ENCODE peak calls at places on chromosome 3, in five cellular contexts. One of them, this sample, is unnamed.
A peak's percentile ranks its signal among the peaks of the same experiment; 100 is the strongest.

GRCh38 chr3:105800320-105800719 is 68.5 kb downstream of the CBLB start:
- DNase-seq in Peyer's patch: no peak
- DNase-seq in esophagus squamous epithelium: no peak
- DNase-seq in BE2C: peak; percentile 28
- DNase-seq in OCI-LY7: peak; percentile 62
- DNase-seq in this sample: no peak

GRCh38 chr3:48595526-48596121 is 495 bp upstream of the COL7A1 start:
- DNase-seq in OCI-LY7: no peak
- DNase-seq in esophagus squamous epithelium: no peak
- DNase-seq in BE2C: peak; percentile 36
- DNase-seq in Peyer's patch: peak; percentile 63
- DNase-seq in this sample: no peak

GRCh38 chr3:189563841-189564563 is 67.2 kb upstream of the TP63 start:
- DNase-seq in Peyer's patch: no peak
- DNase-seq in OCI-LY7: no peak
- DNase-seq in BE2C: no peak
- DNase-seq in esophagus squamous epithelium: no peak
- DNase-seq in this sample: no peak

GRCh38 chr3:127455541-127456450 is 134.7 kb downstream of the TPRA1 start:
- DNase-seq in esophagus squamous epithelium: no peak
- DNase-seq in BE2C: peak; percentile 91
- DNase-seq in OCI-LY7: peak; percentile 21
- DNase-seq in Peyer's patch: peak; percentile 83
- DNase-seq in this sample: peak; percentile 54

GRCh38 chr3:32969656-32970055 is 18.2 kb downstream of the CCR4 start:
- DNase-seq in Peyer's patch: no peak
- DNase-seq in esophagus squamous epithelium: no peak
- DNase-seq in OCI-LY7: no peak
- DNase-seq in BE2C: no peak
- DNase-seq in this sample: no peak

GRCh38 chr3:167225821-167226220 is 154.3 kb downstream of the ZBBX start:
- DNase-seq in OCI-LY7: no peak
- DNase-seq in Peyer's patch: no peak
- DNase-seq in BE2C: no peak
- DNase-seq in esophagus squamous epithelium: no peak
- DNase-seq in this sample: no peak

GRCh38 chr3:59940690-59941089 is 890.9 kb upstream of the CFAP20DC start:
- DNase-seq in Peyer's patch: no peak
- DNase-seq in BE2C: no peak
- DNase-seq in OCI-LY7: no peak
- DNase-seq in esophagus squamous epithelium: no peak
- DNase-seq in this sample: no peak

GRCh38 chr3:133792171-133792763 is 13.3 kb upstream of the SRPRB start:
- DNase-seq in Peyer's patch: no peak
- DNase-seq in BE2C: no peak
- DNase-seq in OCI-LY7: peak; percentile 63
- DNase-seq in esophagus squamous epithelium: no peak
- DNase-seq in this sample: no peak

GRCh38 chr3:43723121-43723734 is 32.5 kb downstream of the ABHD5 start:
- DNase-seq in Peyer's patch: no peak
- DNase-seq in BE2C: no peak
- DNase-seq in OCI-LY7: no peak
- DNase-seq in esophagus squamous epithelium: no peak
- DNase-seq in this sample: no peak

GRCh38 chr3:103085465-103085864 is 650.6 kb downstream of the ZPLD1 start:
- DNase-seq in esophagus squamous epithelium: no peak
- DNase-seq in OCI-LY7: no peak
- DNase-seq in BE2C: no peak
- DNase-seq in Peyer's patch: no peak
- DNase-seq in this sample: no peak

GRCh38 chr3:185263423-185263822 is 9.6 kb upstream of the EHHADH start:
- DNase-seq in BE2C: no peak
- DNase-seq in esophagus squamous epithelium: no peak
- DNase-seq in Peyer's patch: no peak
- DNase-seq in OCI-LY7: no peak
- DNase-seq in this sample: no peak

GRCh38 chr3:43340403-43340802 is 54.1 kb downstream of the SNRK start:
- DNase-seq in OCI-LY7: no peak
- DNase-seq in esophagus squamous epithelium: no peak
- DNase-seq in BE2C: no peak
- DNase-seq in Peyer's patch: no peak
- DNase-seq in this sample: peak; percentile 59

GRCh38 chr3:124964432-124964831 is 29.9 kb upstream of the MUC13 start:
- DNase-seq in esophagus squamous epithelium: no peak
- DNase-seq in OCI-LY7: no peak
- DNase-seq in BE2C: no peak
- DNase-seq in Peyer's patch: no peak
- DNase-seq in this sample: no peak

GRCh38 chr3:149781216-149781615 is 11.1 kb downstream of the ANKUB1 start:
- DNase-seq in BE2C: no peak
- DNase-seq in esophagus squamous epithelium: no peak
- DNase-seq in Peyer's patch: no peak
- DNase-seq in OCI-LY7: peak; percentile 45
- DNase-seq in this sample: no peak

GRCh38 chr3:10845839-10846656 is 30.0 kb downstream of the SLC6A11 start:
- DNase-seq in Peyer's patch: no peak
- DNase-seq in OCI-LY7: peak; percentile 16
- DNase-seq in BE2C: no peak
- DNase-seq in esophagus squamous epithelium: no peak
- DNase-seq in this sample: no peak

GRCh38 chr3:24678021-24678420 is 183.4 kb upstream of the THRB start:
- DNase-seq in OCI-LY7: no peak
- DNase-seq in esophagus squamous epithelium: no peak
- DNase-seq in Peyer's patch: no peak
- DNase-seq in BE2C: no peak
- DNase-seq in this sample: no peak

GRCh38 chr3:38588276-38588971 is 61.1 kb downstream of the SCN5A start:
- DNase-seq in BE2C: no peak
- DNase-seq in Peyer's patch: peak; percentile 42
- DNase-seq in OCI-LY7: no peak
- DNase-seq in esophagus squamous epithelium: no peak
- DNase-seq in this sample: no peak

GRCh38 chr3:188286087-188286513 is 132.1 kb downstream of the LPP start:
- DNase-seq in Peyer's patch: no peak
- DNase-seq in OCI-LY7: no peak
- DNase-seq in BE2C: no peak
- DNase-seq in esophagus squamous epithelium: no peak
- DNase-seq in this sample: peak; percentile 22

GRCh38 chr3:146712826-146713225 is 107.7 kb upstream of the PLSCR5 start:
- DNase-seq in BE2C: no peak
- DNase-seq in esophagus squamous epithelium: no peak
- DNase-seq in OCI-LY7: no peak
- DNase-seq in Peyer's patch: no peak
- DNase-seq in this sample: no peak

GRCh38 chr3:184005981-184006507 is 11.6 kb downstream of the ABCC5 start:
- DNase-seq in Peyer's patch: peak; percentile 89
- DNase-seq in esophagus squamous epithelium: no peak
- DNase-seq in BE2C: peak; percentile 68
- DNase-seq in OCI-LY7: peak; percentile 72
- DNase-seq in this sample: peak; percentile 64

GRCh38 chr3:177427540-177427939 is 230.3 kb upstream of the TBL1XR1 start:
- DNase-seq in Peyer's patch: no peak
- DNase-seq in OCI-LY7: no peak
- DNase-seq in BE2C: no peak
- DNase-seq in esophagus squamous epithelium: no peak
- DNase-seq in this sample: no peak

GRCh38 chr3:150107429-150108175 is 136.9 kb upstream of the PFN2 start:
- DNase-seq in esophagus squamous epithelium: no peak
- DNase-seq in OCI-LY7: no peak
- DNase-seq in Peyer's patch: no peak
- DNase-seq in BE2C: no peak
- DNase-seq in this sample: no peak

GRCh38 chr3:141876891-141877561 is 583 bp downstream of the ATP1B3 start:
- DNase-seq in BE2C: peak; percentile 54
- DNase-seq in esophagus squamous epithelium: no peak
- DNase-seq in OCI-LY7: peak; percentile 70
- DNase-seq in Peyer's patch: peak; percentile 74
- DNase-seq in this sample: peak; percentile 45

GRCh38 chr3:160676547-160677303 is at the start of gene ARL14:
- DNase-seq in esophagus squamous epithelium: no peak
- DNase-seq in OCI-LY7: no peak
- DNase-seq in Peyer's patch: no peak
- DNase-seq in BE2C: no peak
- DNase-seq in this sample: no peak

GRCh38 chr3:112640864-112641751 is at the start of gene CCDC80:
- DNase-seq in BE2C: no peak
- DNase-seq in esophagus squamous epithelium: no peak
- DNase-seq in Peyer's patch: no peak
- DNase-seq in OCI-LY7: no peak
- DNase-seq in this sample: no peak

GRCh38 chr3:185225523-185225922 is 28.3 kb downstream of the EHHADH start:
- DNase-seq in OCI-LY7: no peak
- DNase-seq in Peyer's patch: no peak
- DNase-seq in esophagus squamous epithelium: no peak
- DNase-seq in BE2C: no peak
- DNase-seq in this sample: no peak

GRCh38 chr3:179837374-179837773 is 184.5 kb downstream of the USP13 start:
- DNase-seq in OCI-LY7: no peak
- DNase-seq in Peyer's patch: no peak
- DNase-seq in BE2C: no peak
- DNase-seq in esophagus squamous epithelium: no peak
- DNase-seq in this sample: no peak
- TF ChIP-seq CTCF in OCI-LY7: no peak
- TF ChIP-seq CTCF in Peyer's patch: no peak
- TF ChIP-seq CTCF in BE2C: peak; percentile 34
- TF ChIP-seq CTCF in esophagus squamous epithelium: no peak
- TF ChIP-seq CTCF in this sample: no peak

GRCh38 chr3:187064210-187065115 is 74.8 kb downstream of the RPL39L start:
- DNase-seq in esophagus squamous epithelium: no peak
- DNase-seq in BE2C: no peak
- DNase-seq in Peyer's patch: no peak
- DNase-seq in OCI-LY7: peak; percentile 46
- DNase-seq in this sample: no peak

GRCh38 chr3:187063286-187064081 is 75.8 kb downstream of the RPL39L start:
- DNase-seq in Peyer's patch: no peak
- DNase-seq in OCI-LY7: peak; percentile 56
- DNase-seq in BE2C: no peak
- DNase-seq in esophagus squamous epithelium: no peak
- DNase-seq in this sample: no peak

GRCh38 chr3:187062526-187063177 is 76.6 kb downstream of the RPL39L start:
- DNase-seq in esophagus squamous epithelium: no peak
- DNase-seq in BE2C: no peak
- DNase-seq in OCI-LY7: no peak
- DNase-seq in Peyer's patch: no peak
- DNase-seq in this sample: no peak

GRCh38 chr3:187066228-187066995 is 72.9 kb downstream of the RPL39L start:
- DNase-seq in BE2C: peak; percentile 39
- DNase-seq in Peyer's patch: no peak
- DNase-seq in OCI-LY7: peak; percentile 94
- DNase-seq in esophagus squamous epithelium: no peak
- DNase-seq in this sample: no peak

DNA sequence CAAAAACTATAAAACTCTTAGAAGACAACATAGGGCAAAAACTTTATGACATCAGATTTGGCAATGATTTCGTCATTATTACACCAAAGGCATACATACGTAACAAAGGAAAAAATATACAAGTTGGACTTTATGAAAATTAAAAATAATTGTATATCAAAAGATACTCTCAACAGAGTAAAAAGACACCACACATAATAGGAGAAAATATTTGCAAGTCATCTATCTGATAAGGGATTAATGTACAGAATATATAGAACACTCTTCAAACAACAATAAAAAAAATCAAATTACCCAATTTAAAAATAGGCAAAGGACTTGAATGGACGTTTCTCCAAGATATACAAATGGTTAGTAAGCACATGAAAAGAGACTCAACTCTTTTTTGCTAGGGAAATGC is 77.5 kb downstream of the RPL39L start:
- DNase-seq in OCI-LY7: no peak
- DNase-seq in esophagus squamous epithelium: no peak
- DNase-seq in BE2C: no peak
- DNase-seq in Peyer's patch: no peak
- DNase-seq in this sample: no peak
- H3K4me1 ChIP-seq in OCI-LY7: peaks cover 79% of the 10 kb centered on the region
- H3K4me1 ChIP-seq in esophagus squamous epithelium: peaks cover 11% of the 10 kb centered on the region
- H3K4me1 ChIP-seq in BE2C: no peaks in the 10 kb centered on the region
- H3K4me1 ChIP-seq in Peyer's patch: no peaks in the 10 kb centered on the region
- H3K4me1 ChIP-seq in this sample: no peaks in the 10 kb centered on the region

DNA sequence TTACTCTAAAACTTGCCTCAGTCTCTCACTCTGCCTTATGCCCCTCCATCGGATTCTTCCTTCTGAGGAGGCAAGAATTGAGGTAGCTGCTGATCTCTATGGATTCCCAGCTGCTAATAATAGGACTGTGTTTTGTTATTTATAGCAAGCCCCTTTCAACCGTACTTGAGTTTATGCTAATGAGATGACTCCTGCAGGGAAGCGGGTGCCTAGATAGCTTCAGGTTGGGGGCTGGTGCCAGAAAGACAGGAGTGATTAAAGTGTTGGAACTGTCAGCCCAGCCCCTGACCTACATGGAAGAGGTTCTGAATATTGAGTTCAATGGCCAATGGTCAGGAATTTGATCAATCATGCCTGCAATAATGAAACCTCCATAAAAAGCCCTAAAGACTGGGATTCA is 21.8 kb upstream of the LIMD1 start:
- DNase-seq in OCI-LY7: no peak
- DNase-seq in esophagus squamous epithelium: no peak
- DNase-seq in Peyer's patch: no peak
- DNase-seq in BE2C: no peak
- DNase-seq in this sample: no peak
- H3K4me3 ChIP-seq in OCI-LY7: no peak overlapping the region
- H3K4me3 ChIP-seq in esophagus squamous epithelium: no peak overlapping the region
- H3K4me3 ChIP-seq in Peyer's patch: no peak overlapping the region
- H3K4me3 ChIP-seq in BE2C: no peak overlapping the region
- H3K4me3 ChIP-seq in this sample: no peak overlapping the region

DNA sequence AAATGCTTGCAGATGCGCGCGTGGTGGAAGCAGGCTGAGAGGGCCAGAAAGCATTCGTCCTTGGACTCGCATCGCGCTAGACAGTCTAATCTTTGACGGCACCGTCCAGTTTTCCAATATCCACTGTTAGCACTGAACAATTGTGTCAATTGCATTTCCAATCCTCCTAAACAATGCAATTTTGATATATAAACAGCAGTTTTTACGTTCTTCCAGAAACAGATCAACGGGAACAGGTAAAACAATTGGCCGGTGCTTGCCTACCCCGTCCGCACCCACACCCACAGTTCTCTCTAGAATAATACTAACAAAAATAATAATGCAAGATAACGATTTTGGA is 17.2 kb downstream of the CPN2 start:
- DNase-seq in esophagus squamous epithelium: no peak
- DNase-seq in OCI-LY7: no peak
- DNase-seq in BE2C: no peak
- DNase-seq in Peyer's patch: no peak
- DNase-seq in this sample: no peak
- TF ChIP-seq CTCF in esophagus squamous epithelium: no peak
- TF ChIP-seq CTCF in OCI-LY7: peak; percentile 59
- TF ChIP-seq CTCF in BE2C: no peak
- TF ChIP-seq CTCF in Peyer's patch: no peak
- TF ChIP-seq CTCF in this sample: no peak

This sample was measured in pancreas.